ENCODE peak calls at places on chromosomes 12 and 14, in four cellular contexts. One of them, this sample, is unnamed.
A peak's percentile ranks its signal among the peaks of the same experiment; 100 is the strongest.

GRCh38 chr14:50342211-50343080 is 30.3 kb downstream of the DMAC2L start:
- DNase-seq in CD4-positive, alpha-beta memory T cell: peak; percentile 32
- DNase-seq in BJ: peak; percentile 58
- DNase-seq in NT2/D1: peak; percentile 15
- DNase-seq in this sample: peak; percentile 77

GRCh38 chr14:35553808-35554207 is 19.8 kb downstream of the INSM2 start:
- DNase-seq in CD4-positive, alpha-beta memory T cell: no peak
- DNase-seq in NT2/D1: no peak
- DNase-seq in BJ: peak; percentile 26
- DNase-seq in this sample: no peak

GRCh38 chr14:25753130-25753529 is 703.2 kb upstream of the STXBP6 start:
- DNase-seq in NT2/D1: no peak
- DNase-seq in BJ: no peak
- DNase-seq in CD4-positive, alpha-beta memory T cell: no peak
- DNase-seq in this sample: no peak

GRCh38 chr12:24909667-24910066 is 39.2 kb downstream of the BCAT1 start:
- DNase-seq in BJ: peak; percentile 57
- DNase-seq in CD4-positive, alpha-beta memory T cell: no peak
- DNase-seq in NT2/D1: no peak
- DNase-seq in this sample: no peak

GRCh38 chr12:1833596-1834028 is 13.2 kb downstream of the LRTM2 start:
- DNase-seq in CD4-positive, alpha-beta memory T cell: no peak
- DNase-seq in NT2/D1: no peak
- DNase-seq in BJ: no peak
- DNase-seq in this sample: no peak

GRCh38 chr14:67515386-67516079 is 17.6 kb upstream of the PLEKHH1 start:
- DNase-seq in NT2/D1: no peak
- DNase-seq in BJ: no peak
- DNase-seq in CD4-positive, alpha-beta memory T cell: peak; percentile 52
- DNase-seq in this sample: peak; percentile 62

GRCh38 chr12:56645201-56645716 is 525 bp downstream of the ATP5F1B start:
- DNase-seq in NT2/D1: no peak
- DNase-seq in BJ: no peak
- DNase-seq in CD4-positive, alpha-beta memory T cell: no peak
- DNase-seq in this sample: peak; percentile 17

GRCh38 chr12:111428728-111429175 is 23.0 kb downstream of the SH2B3 start:
- DNase-seq in BJ: no peak
- DNase-seq in NT2/D1: no peak
- DNase-seq in CD4-positive, alpha-beta memory T cell: no peak
- DNase-seq in this sample: no peak

GRCh38 chr12:11183009-11183408 is 3.7 kb downstream of the TAS2R42 start:
- DNase-seq in CD4-positive, alpha-beta memory T cell: no peak
- DNase-seq in NT2/D1: no peak
- DNase-seq in BJ: no peak
- DNase-seq in this sample: no peak

GRCh38 chr14:89027097-89027740 is 202.8 kb downstream of the TTC8 start:
- DNase-seq in CD4-positive, alpha-beta memory T cell: peak; percentile 59
- DNase-seq in BJ: no peak
- DNase-seq in NT2/D1: no peak
- DNase-seq in this sample: no peak

GRCh38 chr12:45281994-45282393 is 66.1 kb downstream of the ANO6 start:
- DNase-seq in NT2/D1: no peak
- DNase-seq in BJ: no peak
- DNase-seq in CD4-positive, alpha-beta memory T cell: no peak
- DNase-seq in this sample: no peak

GRCh38 chr14:64734990-64735389 is 30.8 kb downstream of the PLEKHG3 start:
- DNase-seq in CD4-positive, alpha-beta memory T cell: no peak
- DNase-seq in BJ: no peak
- DNase-seq in NT2/D1: no peak
- DNase-seq in this sample: no peak

GRCh38 chr12:48004941-48005749 is 869 bp upstream of the COL2A1 start:
- DNase-seq in NT2/D1: no peak
- DNase-seq in CD4-positive, alpha-beta memory T cell: no peak
- DNase-seq in BJ: no peak
- DNase-seq in this sample: peak; percentile 23

GRCh38 chr14:22282429-22282828 is 306.6 kb downstream of the DAD1 start:
- DNase-seq in BJ: no peak
- DNase-seq in CD4-positive, alpha-beta memory T cell: no peak
- DNase-seq in NT2/D1: no peak
- DNase-seq in this sample: no peak

GRCh38 chr12:24803406-24804245 is 145.3 kb downstream of the BCAT1 start:
- DNase-seq in CD4-positive, alpha-beta memory T cell: no peak
- DNase-seq in BJ: no peak
- DNase-seq in NT2/D1: no peak
- DNase-seq in this sample: no peak

GRCh38 chr14:29643415-29644206 is 284.0 kb downstream of the PRKD1 start:
- DNase-seq in CD4-positive, alpha-beta memory T cell: no peak
- DNase-seq in NT2/D1: no peak
- DNase-seq in BJ: no peak
- DNase-seq in this sample: no peak

GRCh38 chr12:52598966-52599365 is 2.3 kb downstream of the KRT72 start:
- DNase-seq in BJ: no peak
- DNase-seq in NT2/D1: no peak
- DNase-seq in CD4-positive, alpha-beta memory T cell: no peak
- DNase-seq in this sample: no peak

GRCh38 chr14:60652674-60653387 is 3.6 kb upstream of the SIX1 start:
- DNase-seq in NT2/D1: no peak
- DNase-seq in BJ: no peak
- DNase-seq in CD4-positive, alpha-beta memory T cell: no peak
- DNase-seq in this sample: no peak

GRCh38 chr14:75401356-75401755 is 26.5 kb upstream of the JDP2 start:
- DNase-seq in NT2/D1: peak; percentile 57
- DNase-seq in BJ: no peak
- DNase-seq in CD4-positive, alpha-beta memory T cell: no peak
- DNase-seq in this sample: no peak

GRCh38 chr14:52686176-52686575 is 9.2 kb downstream of the ERO1A start:
- DNase-seq in NT2/D1: no peak
- DNase-seq in CD4-positive, alpha-beta memory T cell: no peak
- DNase-seq in BJ: no peak
- DNase-seq in this sample: no peak

GRCh38 chr14:88829685-88830302 is 5.3 kb downstream of the TTC8 start:
- DNase-seq in CD4-positive, alpha-beta memory T cell: no peak
- DNase-seq in NT2/D1: no peak
- DNase-seq in BJ: no peak
- DNase-seq in this sample: no peak

GRCh38 chr14:77076118-77076631 is 21.9 kb upstream of the CIPC start:
- DNase-seq in NT2/D1: no peak
- DNase-seq in CD4-positive, alpha-beta memory T cell: no peak
- DNase-seq in BJ: no peak
- DNase-seq in this sample: no peak
- H3K4me3 ChIP-seq in NT2/D1: no peak overlapping the region
- H3K4me3 ChIP-seq in CD4-positive, alpha-beta memory T cell: no peak overlapping the region
- H3K4me3 ChIP-seq in BJ: no peak overlapping the region
- H3K4me3 ChIP-seq in this sample: peak overlapping the region; percentile 6

GRCh38 chr14:95037273-95037672 is 120.1 kb downstream of the DICER1 start:
- DNase-seq in CD4-positive, alpha-beta memory T cell: no peak
- DNase-seq in BJ: no peak
- DNase-seq in NT2/D1: no peak
- DNase-seq in this sample: no peak

GRCh38 chr14:95038521-95039250 is 118.6 kb downstream of the DICER1 start:
- DNase-seq in NT2/D1: no peak
- DNase-seq in BJ: no peak
- DNase-seq in CD4-positive, alpha-beta memory T cell: no peak
- DNase-seq in this sample: no peak

GRCh38 chr14:95033851-95034622 is 123.3 kb downstream of the DICER1 start:
- DNase-seq in NT2/D1: no peak
- DNase-seq in CD4-positive, alpha-beta memory T cell: no peak
- DNase-seq in BJ: no peak
- DNase-seq in this sample: no peak

GRCh38 chr14:95039259-95039992 is 117.9 kb downstream of the DICER1 start:
- DNase-seq in CD4-positive, alpha-beta memory T cell: no peak
- DNase-seq in BJ: no peak
- DNase-seq in NT2/D1: no peak
- DNase-seq in this sample: no peak

DNA sequence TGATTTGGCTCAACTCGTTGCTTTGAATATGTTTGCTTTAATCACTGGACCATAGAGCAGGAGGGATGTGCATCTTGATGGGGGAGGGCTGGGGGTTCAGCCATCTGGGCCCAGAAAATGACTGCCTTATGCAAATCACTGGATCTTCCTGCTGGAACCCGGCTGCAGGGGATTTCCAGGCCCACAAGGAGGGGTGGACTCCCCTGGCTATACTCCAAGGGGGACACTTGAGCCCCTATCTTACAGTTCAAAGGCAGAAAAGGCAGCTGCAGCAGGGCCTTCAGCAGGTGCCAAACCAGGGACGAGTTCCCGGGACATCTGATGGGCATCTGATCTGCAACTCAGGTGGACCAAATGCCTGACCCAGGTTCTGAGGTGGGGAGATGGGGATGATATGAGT is 122.5 kb downstream of the DICER1 start:
- DNase-seq in BJ: no peak
- DNase-seq in NT2/D1: no peak
- DNase-seq in CD4-positive, alpha-beta memory T cell: no peak
- DNase-seq in this sample: no peak
- H3K27me3 ChIP-seq in BJ: no peaks in the 10 kb centered on the region
- H3K27me3 ChIP-seq in NT2/D1: no peaks in the 10 kb centered on the region
- H3K27me3 ChIP-seq in CD4-positive, alpha-beta memory T cell: no peaks in the 10 kb centered on the region
- H3K27me3 ChIP-seq in this sample: no peaks in the 10 kb centered on the region

GRCh38 chr14:85536835-85537195 is 6.9 kb downstream of the FLRT2 start:
- DNase-seq in CD4-positive, alpha-beta memory T cell: no peak
- DNase-seq in BJ: no peak
- DNase-seq in NT2/D1: no peak
- DNase-seq in this sample: no peak
- H3K4me3 ChIP-seq in CD4-positive, alpha-beta memory T cell: no peak overlapping the region
- H3K4me3 ChIP-seq in BJ: no peak overlapping the region
- H3K4me3 ChIP-seq in NT2/D1: no peak overlapping the region
- H3K4me3 ChIP-seq in this sample: peak overlapping the region; percentile 67

GRCh38 chr12:114397978-114398881 is 7.7 kb downstream of the TBX5 start:
- DNase-seq in BJ: no peak
- DNase-seq in CD4-positive, alpha-beta memory T cell: no peak
- DNase-seq in NT2/D1: no peak
- DNase-seq in this sample: no peak

GRCh38 chr12:114395755-114396152 is 10.2 kb downstream of the TBX5 start:
- DNase-seq in BJ: peak; percentile 83
- DNase-seq in NT2/D1: no peak
- DNase-seq in CD4-positive, alpha-beta memory T cell: no peak
- DNase-seq in this sample: no peak

GRCh38 chr12:114399664-114400211 is 6.2 kb downstream of the TBX5 start:
- DNase-seq in BJ: peak; percentile 74
- DNase-seq in NT2/D1: peak; percentile 85
- DNase-seq in CD4-positive, alpha-beta memory T cell: no peak
- DNase-seq in this sample: no peak

GRCh38 chr12:114396153-114396868 is 9.6 kb downstream of the TBX5 start:
- DNase-seq in NT2/D1: no peak
- DNase-seq in CD4-positive, alpha-beta memory T cell: no peak
- DNase-seq in BJ: no peak
- DNase-seq in this sample: no peak

DNA sequence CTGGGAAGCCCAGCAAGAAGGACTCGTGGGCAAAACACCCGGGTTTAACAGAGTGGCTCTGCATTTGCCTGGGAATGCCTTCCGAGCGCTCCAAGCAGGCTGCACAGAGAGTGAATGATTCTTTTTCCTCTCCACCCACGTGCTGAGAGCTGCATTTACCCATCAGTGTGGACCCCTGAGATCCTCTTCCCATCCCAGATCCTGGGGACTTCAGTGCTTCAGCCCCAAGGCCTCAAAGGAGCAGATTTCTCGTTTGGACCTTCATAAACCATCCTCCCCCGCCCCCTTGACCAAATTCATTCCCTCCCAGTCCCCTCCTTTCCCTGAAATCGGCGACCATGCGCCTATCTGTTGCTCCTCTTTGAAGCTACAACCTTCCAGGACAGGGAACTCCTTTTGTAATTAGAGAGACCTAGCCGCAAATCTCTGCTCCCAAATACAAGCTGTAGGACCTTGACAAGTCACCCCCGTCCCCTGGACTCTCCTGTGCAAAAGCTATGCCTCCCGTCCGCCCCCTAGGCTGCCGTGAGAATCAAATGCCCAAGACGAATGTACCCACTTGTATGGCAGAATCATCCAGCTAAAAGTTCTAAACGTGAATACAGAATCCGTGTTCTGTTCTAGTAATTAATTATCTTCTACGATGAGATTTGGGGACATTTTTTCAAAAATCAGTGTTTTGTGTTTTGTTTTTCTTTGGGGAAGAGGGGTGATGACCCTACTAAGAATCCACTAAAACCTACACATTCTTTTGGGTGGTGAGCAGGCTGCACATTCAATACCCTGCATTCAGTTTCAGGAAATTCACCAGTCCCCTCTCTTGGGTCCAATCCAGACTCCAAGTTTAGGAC is 8.8 kb downstream of the TBX5 start:
- DNase-seq in NT2/D1: no peak
- DNase-seq in CD4-positive, alpha-beta memory T cell: no peak
- DNase-seq in BJ: no peak
- DNase-seq in this sample: no peak
- H3K27me3 ChIP-seq in NT2/D1: peaks cover 100% of the 10 kb centered on the region
- H3K27me3 ChIP-seq in CD4-positive, alpha-beta memory T cell: peaks cover 46% of the 10 kb centered on the region
- H3K27me3 ChIP-seq in BJ: no peaks in the 10 kb centered on the region
- H3K27me3 ChIP-seq in this sample: peaks cover 83% of the 10 kb centered on the region

GRCh38 chr14:80215081-80215480 is 3.8 kb upstream of the DIO2 start:
- DNase-seq in CD4-positive, alpha-beta memory T cell: no peak
- DNase-seq in BJ: no peak
- DNase-seq in NT2/D1: no peak
- DNase-seq in this sample: no peak

GRCh38 chr14:80212025-80212402 is 710 bp upstream of the DIO2 start:
- DNase-seq in BJ: no peak
- DNase-seq in CD4-positive, alpha-beta memory T cell: no peak
- DNase-seq in NT2/D1: peak; percentile 32
- DNase-seq in this sample: no peak

GRCh38 chr14:80215756-80216581 is 4.7 kb upstream of the DIO2 start:
- DNase-seq in CD4-positive, alpha-beta memory T cell: no peak
- DNase-seq in NT2/D1: no peak
- DNase-seq in BJ: no peak
- DNase-seq in this sample: no peak

GRCh38 chr14:80211143-80212024 is at the start of gene DIO2:
- DNase-seq in CD4-positive, alpha-beta memory T cell: no peak
- DNase-seq in NT2/D1: no peak
- DNase-seq in BJ: no peak
- DNase-seq in this sample: peak; percentile 72

GRCh38 chr14:80213602-80214001 is 2.3 kb upstream of the DIO2 start:
- DNase-seq in CD4-positive, alpha-beta memory T cell: no peak
- DNase-seq in BJ: no peak
- DNase-seq in NT2/D1: peak; percentile 27
- DNase-seq in this sample: no peak
- H3K4me3 ChIP-seq in CD4-positive, alpha-beta memory T cell: no peak overlapping the region
- H3K4me3 ChIP-seq in BJ: no peak overlapping the region
- H3K4me3 ChIP-seq in NT2/D1: no peak overlapping the region
- H3K4me3 ChIP-seq in this sample: no peak overlapping the region

GRCh38 chr14:91575469-91576208 is 65.5 kb upstream of the PPP4R3A start:
- DNase-seq in CD4-positive, alpha-beta memory T cell: no peak
- DNase-seq in BJ: no peak
- DNase-seq in NT2/D1: no peak
- DNase-seq in this sample: no peak

GRCh38 chr14:91570021-91570420 is 59.9 kb upstream of the PPP4R3A start:
- DNase-seq in CD4-positive, alpha-beta memory T cell: no peak
- DNase-seq in NT2/D1: peak; percentile 63
- DNase-seq in BJ: no peak
- DNase-seq in this sample: no peak

GRCh38 chr14:91577632-91578233 is 67.6 kb upstream of the PPP4R3A start:
- DNase-seq in BJ: no peak
- DNase-seq in CD4-positive, alpha-beta memory T cell: no peak
- DNase-seq in NT2/D1: no peak
- DNase-seq in this sample: no peak

GRCh38 chr14:91573528-91573893 is 63.4 kb upstream of the PPP4R3A start:
- DNase-seq in CD4-positive, alpha-beta memory T cell: no peak
- DNase-seq in BJ: no peak
- DNase-seq in NT2/D1: no peak
- DNase-seq in this sample: no peak

GRCh38 chr14:91573894-91574837 is 64.1 kb upstream of the PPP4R3A start:
- DNase-seq in CD4-positive, alpha-beta memory T cell: peak; percentile 49
- DNase-seq in BJ: peak; percentile 3
- DNase-seq in NT2/D1: no peak
- DNase-seq in this sample: peak; percentile 64
- H3K27me3 ChIP-seq in CD4-positive, alpha-beta memory T cell: no peaks in the 10 kb centered on the region
- H3K27me3 ChIP-seq in BJ: no peaks in the 10 kb centered on the region
- H3K27me3 ChIP-seq in NT2/D1: peaks cover 40% of the 10 kb centered on the region
- H3K27me3 ChIP-seq in this sample: no peaks in the 10 kb centered on the region